ENCODE peak calls at places on chromosomes 13 and 19, in four cellular contexts. F, V, P and M are unnamed samples.

GRCh38 chr19:34364830-34365462 is at the start of gene GPI:
- DNase-seq in V (peak; percentile 82), F (peak; percentile 24), P (no peak), M (peak; percentile 28)

GRCh38 chr13:71685072-71685471 is 181.9 kb downstream of the DACH1 start:
- DNase-seq in V (no peak), P (no peak), F (no peak), M (no peak)

GRCh38 chr19:48633148-48634035 is 3.8 kb downstream of the DBP start:
- DNase-seq in V (peak; percentile 60), F (no peak), P (no peak), M (no peak)

GRCh38 chr19:46225558-46226004 is 4.0 kb upstream of the IGFL1 start:
- DNase-seq in P (no peak), F (peak; percentile 2), V (peak; percentile 27), M (peak; percentile 7)

GRCh38 chr19:28949535-28949934 is 263.4 kb downstream of the UQCRFS1 start:
- DNase-seq in P (no peak), V (no peak), F (no peak), M (no peak)

GRCh38 chr13:97411894-97412460 is 22.0 kb upstream of the RAP2A start:
- DNase-seq in F (no peak), P (no peak), V (no peak), M (no peak)

GRCh38 chr13:110319397-110319773 is 12.3 kb downstream of the COL4A2 start:
- DNase-seq in P (no peak), F (no peak), V (no peak), M (no peak)

GRCh38 chr13:57787058-57787791 is 155.7 kb downstream of the PCDH17 start:
- DNase-seq in P (no peak), F (no peak), V (no peak), M (no peak)

GRCh38 chr19:44557933-44558332 is 28.5 kb upstream of the CEACAM20 start:
- DNase-seq in P (no peak), V (no peak), F (no peak), M (no peak)

GRCh38 chr13:64675256-64675892 is 2554.8 kb downstream of the PCDH9 start:
- DNase-seq in P (no peak), V (no peak), F (peak; percentile 77), M (no peak)

GRCh38 chr19:39407644-39408391 is 1.2 kb downstream of the ZFP36 start:
- DNase-seq in V (no peak), F (no peak), P (no peak), M (no peak)

GRCh38 chr13:108322206-108322824 is 52.8 kb downstream of the TNFSF13B start:
- DNase-seq in V (peak; percentile 30), F (peak; percentile 52), P (peak; percentile 9), M (peak; percentile 42)

GRCh38 chr13:110726726-110727125 is 13.2 kb downstream of the ING1 start:
- DNase-seq in F (no peak), V (no peak), P (no peak), M (no peak)

GRCh38 chr19:29372461-29372860 is 153.3 kb upstream of the VSTM2B start:
- DNase-seq in P (no peak), F (no peak), V (no peak), M (no peak)

GRCh38 chr13:58461217-58461616 is 829.7 kb downstream of the PCDH17 start:
- DNase-seq in V (no peak), P (no peak), F (no peak), M (no peak)

GRCh38 chr13:80214521-80214941 is 126.4 kb downstream of the SPRY2 start:
- DNase-seq in P (no peak), F (peak; percentile 59), V (no peak), M (no peak)

GRCh38 chr19:4278460-4278901 is 585 bp upstream of the SHD start:
- DNase-seq in P (no peak), F (no peak), V (peak; percentile 43), M (no peak)

GRCh38 chr13:81487151-81487550 is 1146.2 kb upstream of the SPRY2 start:
- DNase-seq in V (no peak), F (no peak), P (no peak), M (no peak)

GRCh38 chr13:40069173-40070044 is 413.9 kb downstream of the COG6 start:
- DNase-seq in F (peak; percentile 46), V (peak; percentile 42), P (no peak), M (peak; percentile 69)

GRCh38 chr19:40717880-40718773 is 1.2 kb downstream of the ITPKC start:
- DNase-seq in V (peak; percentile 46), P (no peak), F (peak; percentile 15), M (peak; percentile 18)

GRCh38 chr13:27728271-27728670 is 64.0 kb upstream of the GSX1 start:
- DNase-seq in P (no peak), F (no peak), V (no peak), M (no peak)

GRCh38 chr13:51978836-51979556 is 32.3 kb downstream of the ATP7B start:
- DNase-seq in F (no peak), V (peak; percentile 68), P (no peak), M (no peak)

GRCh38 chr13:111034811-111035210 is 80.3 kb upstream of the ARHGEF7 start:
- DNase-seq in P (no peak), V (no peak), F (peak; percentile 63), M (no peak)

GRCh38 chr19:29665826-29666633 is 769 bp downstream of the PLEKHF1 start:
- DNase-seq in P (no peak), F (peak; percentile 66), V (no peak), M (no peak)

GRCh38 chr13:94764576-94765321 is 52.4 kb upstream of the SOX21 start:
- DNase-seq in V (no peak), P (no peak), F (no peak), M (no peak)

GRCh38 chr19:6577410-6578125 is 13.4 kb downstream of the CD70 start:
- DNase-seq in F (no peak), V (peak; percentile 38), P (peak; percentile 96), M (peak; percentile 12)

GRCh38 chr13:78875792-78876580 is 217.0 kb upstream of the OBI1 start:
- DNase-seq in V (no peak), P (no peak), F (no peak), M (no peak)

GRCh38 chr13:48626077-48626449 is 27.7 kb upstream of the CYSLTR2 start:
- DNase-seq in P (no peak), V (no peak), F (peak; percentile 53), M (peak; percentile 94)

GRCh38 chr13:48629282-48629681 is 24.4 kb upstream of the CYSLTR2 start:
- DNase-seq in V (no peak), F (no peak), P (no peak), M (no peak)

GRCh38 chr13:48625396-48626076 is 28.2 kb upstream of the CYSLTR2 start:
- DNase-seq in F (no peak), P (no peak), V (no peak), M (no peak)

GRCh38 chr13:48624858-48625257 is 28.9 kb upstream of the CYSLTR2 start:
- DNase-seq in V (no peak), F (no peak), P (no peak), M (peak; percentile 52)

DNA sequence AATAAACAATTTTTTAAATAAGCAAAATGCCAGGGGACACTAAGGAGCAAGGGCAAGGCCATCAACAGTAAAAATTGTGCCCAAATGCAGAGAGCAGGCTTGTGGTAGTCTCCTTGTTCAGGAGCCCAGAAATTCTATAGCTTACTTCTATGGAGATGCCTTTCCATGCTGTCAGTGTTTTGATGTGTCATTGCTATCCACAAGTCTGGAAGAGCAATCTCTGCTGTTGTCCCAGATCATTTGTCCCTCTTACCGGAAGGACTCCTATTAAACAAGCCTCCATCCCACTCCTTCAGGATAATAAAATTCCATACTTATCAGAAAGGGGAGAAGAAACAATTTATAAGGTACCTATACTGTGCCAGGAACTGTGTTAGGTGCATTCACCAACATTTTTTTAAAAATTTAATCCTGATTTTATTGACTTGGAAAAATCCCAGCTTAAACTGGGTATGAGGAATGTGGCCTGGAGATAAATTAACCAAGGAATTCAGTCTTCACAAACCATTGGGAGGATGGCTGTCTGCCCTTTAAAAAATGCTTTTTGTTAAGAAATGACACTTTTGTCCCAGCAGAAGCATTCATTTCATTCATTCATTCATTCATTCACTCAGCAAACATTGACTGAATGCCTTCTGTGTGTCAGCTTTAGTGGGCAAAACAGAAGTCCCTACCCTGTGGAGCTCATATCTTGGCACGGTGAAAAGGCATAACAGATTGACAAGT is 26.8 kb upstream of the CYSLTR2 start:
- DNase-seq in V (no peak), F (no peak), P (no peak), M (peak; percentile 49)
- TF ChIP-seq FOS in V (no peak), F (no peak), P (no peak), M (no peak)

GRCh38 chr19:18861917-18862316 is 30.2 kb downstream of the UPF1 start:
- DNase-seq in P (no peak), V (no peak), F (no peak), M (no peak)

GRCh38 chr19:18865106-18865972 is 30.6 kb downstream of the CERS1 start:
- DNase-seq in F (no peak), V (no peak), P (no peak), M (no peak)

GRCh38 chr19:18865973-18866799 is 29.8 kb downstream of the CERS1 start:
- DNase-seq in F (peak; percentile 36), V (peak; percentile 91), P (no peak), M (peak; percentile 60)

GRCh38 chr19:18862976-18863842 is 31.4 kb downstream of the UPF1 start:
- DNase-seq in V (no peak), P (no peak), F (no peak), M (no peak)

DNA sequence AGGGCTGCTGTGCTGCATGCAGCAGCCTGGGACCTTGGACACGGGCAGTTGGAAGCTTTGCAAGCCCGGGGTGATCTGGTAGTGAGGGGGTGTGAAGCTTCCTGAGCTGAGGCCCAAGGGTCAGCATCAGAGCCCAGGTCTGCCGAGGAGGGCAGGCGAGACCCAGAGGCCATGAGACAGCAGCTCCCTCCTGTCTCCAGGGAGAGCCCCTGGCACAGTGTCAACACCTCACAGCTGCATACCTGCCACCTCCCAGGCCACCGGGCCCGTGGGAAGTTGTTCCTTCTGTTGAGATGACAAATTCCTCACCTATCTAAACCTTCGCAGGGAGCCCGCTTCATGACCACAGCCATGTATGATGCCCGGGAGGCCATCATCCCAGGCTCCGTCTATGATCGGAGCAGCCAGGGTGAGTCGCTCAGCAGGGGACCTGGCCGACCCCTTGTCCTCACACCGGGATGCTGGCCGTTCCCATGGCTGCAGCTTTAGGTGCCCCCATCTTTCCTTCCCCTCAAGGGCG is 32.1 kb downstream of the CERS1 start:
- DNase-seq in F (no peak), V (no peak), P (no peak), M (no peak)
- TF ChIP-seq FOS in F (no peak), V (no peak), P (no peak), M (no peak)

DNA sequence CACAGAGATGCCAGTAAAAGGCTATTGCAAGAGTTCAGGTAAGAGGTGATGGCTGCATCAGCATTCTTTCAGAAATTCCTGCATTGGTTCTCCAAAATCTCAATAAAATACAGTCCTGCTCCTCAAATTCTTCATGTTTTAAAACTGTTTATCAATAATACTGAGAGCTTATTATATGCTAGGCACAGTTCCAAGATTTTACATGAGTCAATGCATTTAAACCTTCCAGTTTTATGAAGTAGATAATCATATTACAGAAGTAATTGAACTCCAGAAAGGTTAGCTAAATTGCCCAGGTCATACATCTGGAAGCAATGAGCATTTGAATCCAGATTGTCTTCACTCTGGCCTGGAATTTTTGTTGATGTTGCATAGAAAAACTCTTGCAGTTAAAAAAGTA is 282.9 kb upstream of the SLITRK6 start:
- DNase-seq in V (no peak), P (no peak), F (no peak), M (no peak)
- TF ChIP-seq FOS in V (no peak), P (no peak), F (no peak), M (no peak)

GRCh38 chr13:41458939-41459753 is 1.8 kb downstream of the RGCC start:
- DNase-seq in P (no peak), F (peak; percentile 72), V (peak; percentile 48), M (peak; percentile 63)
- TF ChIP-seq FOS in P (no peak), F (no peak), V (no peak), M (no peak)